ENCODE peak calls at places on chromosomes 6 and 20, in eight cellular contexts. A, X, H, K, T, U, C and I are unnamed samples.
A peak's percentile ranks its signal among the peaks of the same experiment; 100 is the strongest.

GRCh38 chr20:31485450-31486339 is 10.6 kb downstream of the REM1 start:
- DNase-seq in X (peak; percentile 59), C (no peak), T (peak; percentile 28), K (no peak), U (no peak), H (no peak), A (no peak), I (no peak)

GRCh38 chr6:28769626-28770402 is 154.0 kb downstream of the TRIM27 start:
- DNase-seq in A (peak; percentile 65), T (peak; percentile 75), U (no peak), C (no peak), H (peak; percentile 56), K (no peak), X (peak; percentile 63), I (no peak)

GRCh38 chr20:18973499-18974173 is 160.1 kb downstream of the SCP2D1 start:
- DNase-seq in A (peak; percentile 34), C (no peak), T (no peak), U (no peak), K (no peak), X (no peak), H (no peak), I (no peak)

GRCh38 chr6:141955621-141956020 is 177.1 kb upstream of the GJE1 start:
- DNase-seq in A (no peak), H (no peak), C (no peak), U (no peak), T (no peak), K (no peak), X (no peak), I (no peak)

GRCh38 chr6:2817778-2818443 is 23.8 kb downstream of the SERPINB1 start:
- DNase-seq in C (no peak), T (peak; percentile 36), H (no peak), X (peak; percentile 72), K (no peak), A (peak; percentile 92), U (no peak), I (no peak)

GRCh38 chr6:80638222-80639055 is 532.0 kb downstream of the BCKDHB start:
- DNase-seq in U (no peak), X (peak; percentile 94), A (peak; percentile 87), T (peak; percentile 98), H (no peak), K (no peak), C (no peak), I (no peak)

GRCh38 chr6:43953794-43954310 is 173.4 kb downstream of the MRPL14 start:
- DNase-seq in X (peak; percentile 33), H (peak; percentile 49), U (no peak), K (no peak), T (no peak), A (no peak), C (no peak), I (no peak)

GRCh38 chr6:111600588-111601440 is 4.9 kb downstream of the TRAF3IP2 start:
- DNase-seq in K (no peak), T (no peak), H (no peak), C (no peak), A (no peak), U (no peak), X (no peak), I (no peak)

GRCh38 chr20:3405696-3406358 is 1.6 kb downstream of the DNAAF9 start:
- DNase-seq in C (no peak), U (no peak), H (no peak), X (no peak), A (peak; percentile 6), T (no peak), K (no peak), I (no peak)

GRCh38 chr6:20438462-20439070 is 36.9 kb downstream of the E2F3 start:
- DNase-seq in T (no peak), C (no peak), U (no peak), A (no peak), K (no peak), H (no peak), X (no peak), I (no peak)

GRCh38 chr20:19628570-19629134 is 129.4 kb upstream of the RIN2 start:
- DNase-seq in K (no peak), H (peak; percentile 60), X (peak; percentile 77), U (no peak), A (peak; percentile 58), T (peak; percentile 76), C (no peak), I (peak; percentile 72)

GRCh38 chr6:29980501-29980900 is 38.2 kb downstream of the HLA-A start:
- DNase-seq in A (no peak), T (no peak), C (no peak), H (no peak), U (no peak), K (no peak), X (no peak), I (no peak)

GRCh38 chr6:33000053-33000452 is 9.3 kb downstream of the HLA-DOA start:
- DNase-seq in C (no peak), K (no peak), X (no peak), U (no peak), T (no peak), H (no peak), A (peak; percentile 46), I (peak; percentile 53)
- TF ChIP-seq CTCF in C (no peak), K (no peak), X (no peak), U (no peak), T (no peak), H (no peak), A (peak; percentile 67), I (peak; percentile 57)

DNA sequence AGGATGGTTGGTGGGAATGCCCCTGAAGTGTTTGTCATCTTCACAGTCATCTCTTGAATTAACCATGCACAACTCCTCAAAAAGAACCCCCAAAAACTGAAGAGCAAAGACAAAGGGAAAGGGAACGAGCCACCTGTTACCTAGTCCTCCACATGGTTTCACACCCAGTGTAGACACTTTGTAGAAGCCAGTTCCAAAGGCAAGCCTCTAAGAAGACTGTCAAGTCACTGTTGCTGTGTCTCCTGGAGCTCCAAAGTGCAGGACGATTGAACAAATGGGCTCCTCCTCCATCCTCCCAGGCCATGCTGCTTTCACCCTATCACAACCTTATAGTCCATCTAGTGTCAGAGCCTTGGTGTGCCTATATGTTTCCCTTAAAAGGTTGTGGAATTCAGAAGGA is 277.6 kb upstream of the PRDM1 start:
- DNase-seq in U (no peak), C (no peak), H (no peak), T (no peak), A (no peak), K (no peak), X (no peak), I (no peak)
- TF ChIP-seq CTCF in U (no peak), C (no peak), H (no peak), T (no peak), A (no peak), K (no peak), X (no peak), I (no peak)

GRCh38 chr6:118408863-118409262 is 139.2 kb upstream of the PLN start:
- DNase-seq in U (no peak), H (no peak), X (no peak), K (no peak), A (no peak), C (no peak), T (no peak), I (no peak)
- TF ChIP-seq CTCF in U (no peak), H (no peak), X (peak; percentile 5), K (no peak), A (no peak), C (no peak), T (peak; percentile 11), I (no peak)

DNA sequence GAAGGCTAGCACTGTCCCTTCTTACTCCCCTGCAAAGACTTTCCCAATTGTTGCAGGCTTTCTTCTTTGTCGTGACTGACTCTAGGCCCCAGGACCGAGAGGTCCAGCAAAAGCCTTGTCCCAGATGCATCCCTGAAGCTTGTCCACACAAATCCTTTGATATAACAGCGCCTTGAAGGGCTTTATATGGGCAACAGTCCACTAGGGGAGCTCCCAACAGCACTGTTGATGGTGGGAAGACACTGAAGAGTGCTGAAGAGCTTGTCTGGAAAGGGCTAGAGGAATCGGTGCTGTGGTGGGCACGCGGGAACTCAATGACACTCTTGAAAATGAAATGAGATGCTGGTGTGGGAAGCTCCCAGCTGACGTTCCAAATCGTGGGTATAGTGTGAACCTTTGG is 316.1 kb upstream of the CDH4 start:
- DNase-seq in K (no peak), H (no peak), A (no peak), C (no peak), X (no peak), U (no peak), T (no peak), I (no peak)
- TF ChIP-seq CTCF in K (no peak), H (no peak), A (no peak), C (no peak), X (no peak), U (no peak), T (no peak), I (no peak)

DNA sequence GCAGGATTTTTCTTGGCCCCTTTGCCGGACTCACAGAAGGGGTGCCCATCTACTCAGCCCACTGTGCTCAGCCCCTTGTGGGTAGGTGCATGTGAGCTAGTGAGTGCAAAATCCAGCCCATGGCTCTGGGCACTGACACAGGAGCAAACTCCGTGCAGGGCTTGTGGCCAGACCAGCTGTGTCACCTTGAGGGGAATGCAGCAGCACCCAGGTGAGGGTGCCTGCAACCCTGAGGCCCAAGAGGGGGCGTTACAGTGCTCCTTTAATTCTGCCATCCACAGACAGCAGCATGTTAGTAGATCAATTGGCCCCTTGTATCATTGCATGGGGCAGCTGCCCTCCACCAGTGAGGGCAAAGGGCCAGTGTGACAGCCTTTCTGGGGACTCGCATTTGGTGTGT is 12.9 kb upstream of the IYD start:
- DNase-seq in U (no peak), C (no peak), T (no peak), K (no peak), X (no peak), H (no peak), A (no peak), I (no peak)
- TF ChIP-seq CTCF in U (no peak), C (no peak), T (no peak), K (no peak), X (no peak), H (no peak), A (no peak), I (no peak)

DNA sequence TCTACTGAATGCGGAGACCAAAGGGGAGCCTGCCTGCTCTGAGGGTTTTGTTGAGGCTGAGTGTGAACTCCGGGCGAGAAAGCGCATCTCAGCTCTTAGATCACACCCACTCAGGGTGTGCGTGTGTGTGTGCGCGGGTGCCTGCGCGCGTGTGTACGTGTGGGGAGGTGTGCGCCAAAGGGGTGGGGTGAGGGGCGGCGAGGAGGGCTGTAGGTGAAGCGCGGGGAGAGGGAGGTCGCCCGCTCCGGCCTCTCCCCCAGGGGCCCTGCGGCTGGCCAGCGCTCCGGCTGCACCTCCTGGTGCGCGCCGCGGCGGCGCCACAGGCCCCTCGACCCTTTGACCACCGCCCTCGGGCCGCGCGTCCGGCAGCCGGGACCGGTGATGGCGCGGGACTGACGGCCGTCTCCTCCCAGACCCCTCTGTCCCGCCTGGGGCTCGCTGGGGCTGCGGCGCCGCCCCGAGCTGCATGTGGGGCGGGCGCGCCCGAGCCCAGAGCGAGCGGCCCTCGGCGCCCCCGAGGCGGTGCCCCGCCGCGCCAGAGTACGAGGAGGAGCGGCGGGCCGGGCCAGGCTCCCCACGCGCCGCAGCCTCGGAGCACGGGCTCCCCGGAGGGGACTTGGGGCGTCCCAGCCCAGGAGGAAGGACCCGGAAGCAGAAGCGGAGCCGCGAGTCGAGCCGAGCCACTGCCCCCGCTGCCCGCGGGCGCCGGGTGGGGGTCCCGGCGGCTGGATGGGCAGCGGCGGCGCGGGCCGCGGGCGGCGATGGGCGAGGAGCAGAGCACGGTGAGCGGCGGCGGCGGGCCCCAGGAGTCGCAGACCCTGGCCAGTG is at the start of gene RNF217:
- DNase-seq in C (peak; percentile 19), K (peak; percentile 54), T (peak; percentile 52), A (peak; percentile 63), X (peak; percentile 71), H (peak; percentile 73), U (peak; percentile 88), I (peak; percentile 45)
- TF ChIP-seq CTCF in C (no peak), K (no peak), T (no peak), A (no peak), X (no peak), H (no peak), U (no peak), I (no peak)

GRCh38 chr6:149316740-149317655 is 514 bp upstream of the TAB2 start:
- DNase-seq in T (peak; percentile 88), C (peak; percentile 83), A (peak; percentile 80), K (peak; percentile 80), X (peak; percentile 93), H (peak; percentile 89), U (peak; percentile 96), I (peak; percentile 94)
- TF ChIP-seq CTCF in T (no peak), C (no peak), A (peak; percentile 22), K (peak; percentile 18), X (no peak), H (no peak), U (no peak), I (no peak)